ENCODE peak calls at places on chromosomes 6 and 20, in nine cellular contexts. E is prostate gland; T is PC-3; L is CD8-positive, alpha-beta T cell; R is Peyer's patch; S is kidney; J is AG04450; M is left ventricle myocardium inferior; G is cardiac muscle cell. I is an unnamed sample.

GRCh38 chr20:4227085-4227821 is 211.9 kb upstream of the RNF24 start:
- DNase-seq in E (no peak), T (peak; percentile 69), L (no peak), R (no peak), S (no peak), J (no peak), M (no peak), G (peak; percentile 84), I (peak; percentile 52)

GRCh38 chr20:48841861-48842529 is 14.2 kb upstream of the PREX1 start:
- DNase-seq in E (no peak), T (peak; percentile 95), L (no peak), R (no peak), S (no peak), J (peak; percentile 24), M (no peak), G (peak; percentile 83), I (peak; percentile 61)

GRCh38 chr20:35385733-35386132 is 26.0 kb downstream of the UQCC1 start:
- DNase-seq in E (no peak), T (no peak), L (no peak), R (no peak), S (no peak), J (no peak), M (no peak), G (peak; percentile 47), I (peak; percentile 64)

GRCh38 chr6:16762547-16763477 is 1.6 kb upstream of the ATXN1 start:
- DNase-seq in E (peak; percentile 65), T (peak; percentile 95), L (peak; percentile 59), R (peak; percentile 86), S (peak; percentile 90), J (no peak), M (no peak), G (peak; percentile 72), I (peak; percentile 83)

GRCh38 chr6:3310710-3311109 is 52.0 kb downstream of the PSMG4 start:
- DNase-seq in E (peak; percentile 41), T (peak; percentile 33), L (no peak), R (no peak), S (no peak), J (no peak), M (no peak), G (no peak), I (no peak)

GRCh38 chr20:12594410-12595130 is 414.2 kb upstream of the SPTLC3 start:
- DNase-seq in E (no peak), T (peak; percentile 4), L (no peak), R (no peak), S (no peak), J (no peak), M (no peak), G (peak; percentile 32), I (peak; percentile 4)

GRCh38 chr20:3923818-3924217 is 34.6 kb downstream of the PANK2 start:
- DNase-seq in E (no peak), T (no peak), L (no peak), R (no peak), S (no peak), J (no peak), M (no peak), G (peak; percentile 51), I (peak; percentile 40)

GRCh38 chr6:141957271-141957670 is 175.5 kb upstream of the GJE1 start:
- DNase-seq in E (no peak), T (no peak), L (no peak), R (no peak), S (no peak), J (no peak), M (no peak), G (no peak), I (no peak)

GRCh38 chr20:56465997-56466396 is 2.4 kb upstream of the RTF2 start:
- DNase-seq in E (no peak), T (no peak), L (no peak), R (no peak), S (no peak), J (no peak), M (no peak), G (no peak), I (no peak)

GRCh38 chr6:88611721-88612120 is 351.7 kb downstream of the RNGTT start:
- DNase-seq in E (no peak), T (no peak), L (no peak), R (no peak), S (no peak), J (no peak), M (no peak), G (peak; percentile 2), I (no peak)

GRCh38 chr6:68506911-68507310 is 128.2 kb upstream of the ADGRB3 start:
- DNase-seq in E (no peak), T (peak; percentile 72), L (no peak), R (no peak), S (no peak), J (no peak), M (no peak), G (no peak), I (no peak)

GRCh38 chr20:32780749-32781402 is 18.7 kb downstream of the DNMT3B start:
- DNase-seq in E (no peak), T (no peak), L (no peak), R (no peak), S (no peak), J (no peak), M (no peak), G (no peak), I (no peak)

GRCh38 chr6:40877362-40877761 is 161.7 kb downstream of the UNC5CL start:
- DNase-seq in E (no peak), T (peak; percentile 34), L (no peak), R (no peak), S (no peak), J (no peak), M (no peak), G (no peak), I (no peak)

GRCh38 chr20:53579266-53579580 is 14.4 kb downstream of the ZNF217 start:
- DNase-seq in E (no peak), T (no peak), L (no peak), R (peak; percentile 55), S (no peak), J (no peak), M (no peak), G (no peak), I (no peak)
- H3K4me3 ChIP-seq in E (no peak overlapping the region), T (peak overlapping the region; percentile 75), L (peak overlapping the region; percentile 50), R (peak overlapping the region; percentile 43), S (peak overlapping the region; percentile 14), J (peak overlapping the region; percentile 31), M (peak overlapping the region; percentile 29), G (no peak overlapping the region), I (no peak overlapping the region)

GRCh38 chr6:54737247-54737646 is 109.3 kb upstream of the FAM83B start:
- DNase-seq in E (no peak), T (no peak), L (no peak), R (peak; percentile 46), S (no peak), J (no peak), M (no peak), G (no peak), I (no peak)
- TF ChIP-seq CTCF in E (no peak), T (peak; percentile 59), L (no peak), R (no peak), S (no peak), J (peak; percentile 20), M (no peak), G (peak; percentile 17), I (peak; percentile 39)

DNA sequence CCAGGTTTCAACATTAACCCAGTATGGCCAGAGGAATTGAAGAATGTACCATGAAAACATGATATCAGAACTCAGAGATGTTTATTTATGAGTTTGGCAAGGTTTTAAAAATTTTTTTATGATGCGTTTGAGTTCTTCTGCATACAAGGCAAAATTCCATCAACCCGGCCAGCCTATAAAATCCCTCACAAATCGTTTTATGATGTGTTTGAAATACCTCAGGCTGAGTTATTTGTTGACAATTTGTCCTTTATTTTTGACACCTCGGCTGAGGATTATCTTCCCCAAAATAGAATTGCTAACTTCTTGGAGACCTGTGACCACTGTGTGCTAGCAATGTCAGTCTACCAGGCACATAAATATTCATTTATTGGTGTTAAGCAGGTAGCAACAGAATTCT is 91.9 kb upstream of the SLC24A3 start:
- DNase-seq in E (peak; percentile 23), T (peak; percentile 36), L (no peak), R (no peak), S (no peak), J (no peak), M (no peak), G (no peak), I (no peak)
- H3K27ac ChIP-seq in E (no peak overlapping the region), T (no peak overlapping the region), L (no peak overlapping the region), R (no peak overlapping the region), S (no peak overlapping the region), J (no peak overlapping the region), M (no peak overlapping the region), G (no peak overlapping the region), I (no peak overlapping the region)

DNA sequence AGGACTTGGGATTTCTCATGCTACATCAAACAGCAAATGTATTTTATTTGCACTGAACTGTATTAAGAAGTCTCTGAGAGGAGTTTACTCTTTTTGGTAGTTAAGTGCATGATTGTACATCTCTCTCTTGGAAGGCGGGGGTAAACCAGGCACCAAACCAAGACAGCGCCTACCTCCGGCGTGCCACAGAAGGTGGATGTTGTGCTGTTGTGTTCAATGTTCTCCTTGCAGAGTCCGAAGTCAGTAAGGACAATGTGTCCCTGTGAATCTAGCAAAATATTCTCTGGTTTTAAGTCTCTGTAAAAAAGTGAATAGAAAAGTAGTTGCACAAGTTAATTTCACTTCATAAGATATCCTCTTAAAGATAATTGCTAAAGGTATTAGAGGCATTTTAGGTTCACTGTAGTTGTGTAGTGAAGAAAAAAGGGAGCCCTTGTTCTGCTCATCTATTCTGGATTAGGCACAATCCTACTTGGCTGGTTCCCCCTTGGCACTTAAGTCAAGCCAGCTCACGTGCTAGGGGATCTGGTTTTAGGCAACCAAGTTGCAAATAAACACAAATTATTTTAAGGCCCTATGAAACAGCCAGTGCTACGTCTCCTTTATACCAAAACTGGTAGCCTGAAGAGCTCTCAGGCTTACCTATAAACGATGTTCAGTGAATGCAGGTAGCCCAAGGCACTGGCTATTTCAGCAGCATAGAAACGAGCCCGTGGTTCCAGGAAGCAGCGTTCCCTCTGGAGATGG is 119.8 kb upstream of the SLC2A12 start:
- DNase-seq in E (no peak), T (no peak), L (no peak), R (no peak), S (no peak), J (no peak), M (no peak), G (peak; percentile 46), I (no peak)
- H3K4me3 ChIP-seq in E (peak overlapping the region; percentile 73), T (no peak overlapping the region), L (no peak overlapping the region), R (no peak overlapping the region), S (peak overlapping the region; percentile 94), J (peak overlapping the region; percentile 94), M (peak overlapping the region; percentile 86), G (no peak overlapping the region), I (peak overlapping the region; percentile 78)

GRCh38 chr6:39366875-39367618 is 44.5 kb upstream of the KCNK16 start:
- DNase-seq in E (no peak), T (no peak), L (no peak), R (no peak), S (no peak), J (no peak), M (no peak), G (no peak), I (peak; percentile 17)

GRCh38 chr6:39367661-39368060 is 45.2 kb upstream of the KCNK16 start:
- DNase-seq in E (no peak), T (no peak), L (no peak), R (no peak), S (no peak), J (no peak), M (no peak), G (no peak), I (no peak)

GRCh38 chr6:39365281-39366074 is 43.0 kb upstream of the KCNK16 start:
- DNase-seq in E (no peak), T (peak; percentile 48), L (no peak), R (no peak), S (no peak), J (no peak), M (no peak), G (peak; percentile 38), I (peak; percentile 78)

GRCh38 chr6:39375405-39375804 is 52.9 kb upstream of the KCNK16 start:
- DNase-seq in E (no peak), T (no peak), L (no peak), R (no peak), S (no peak), J (no peak), M (no peak), G (no peak), I (no peak)

GRCh38 chr6:39370021-39370420 is 47.5 kb upstream of the KCNK16 start:
- DNase-seq in E (no peak), T (no peak), L (no peak), R (no peak), S (no peak), J (no peak), M (no peak), G (no peak), I (no peak)
- TF ChIP-seq CTCF in E (no peak), T (peak; percentile 39), L (no peak), R (no peak), S (peak; percentile 13), J (peak; percentile 3), M (peak; percentile 30), G (peak; percentile 27), I (peak; percentile 57)